ENCODE peak calls at places on chromosomes 3 and 15, in five cellular contexts. G is effector memory CD8-positive, alpha-beta T cell; Z is T-cell; M is PC-3; V is K562. U is an unnamed sample.

GRCh38 chr3:123352134-123352554 is 96.7 kb downstream of the ADCY5 start:
- ATAC-seq in M (no peak), G (no peak), V (no peak), Z (no peak), U (peak; percentile 57)

GRCh38 chr3:53650424-53650823 is 156.0 kb downstream of the CACNA1D start:
- ATAC-seq in G (no peak), M (no peak), Z (no peak), V (no peak), U (no peak)

GRCh38 chr15:83365370-83365938 is 81.0 kb upstream of the BNC1 start:
- ATAC-seq in M (peak; percentile 76), Z (no peak), G (no peak), V (no peak), U (peak; percentile 82)

GRCh38 chr3:61807865-61808276 is 246.5 kb downstream of the PTPRG start:
- ATAC-seq in Z (no peak), M (no peak), V (no peak), G (no peak), U (no peak)

GRCh38 chr3:24986635-24987034 is 441.4 kb upstream of the RARB start:
- ATAC-seq in M (no peak), V (no peak), G (no peak), Z (no peak), U (no peak)

GRCh38 chr15:85871545-85871944 is 76.8 kb upstream of the KLHL25 start:
- ATAC-seq in V (no peak), Z (no peak), M (no peak), G (peak; percentile 33), U (no peak)

GRCh38 chr3:71102111-71103039 is 481.2 kb downstream of the FOXP1 start:
- ATAC-seq in V (no peak), M (peak; percentile 78), G (no peak), Z (no peak), U (peak; percentile 81)

GRCh38 chr15:41774062-41774872 is at the start of gene MAPKBP1:
- ATAC-seq in V (peak; percentile 96), M (peak; percentile 82), Z (peak; percentile 92), G (peak; percentile 86), U (peak; percentile 96)

GRCh38 chr3:116871905-116872304 is 162.3 kb downstream of the TUSC7 start:
- ATAC-seq in Z (no peak), V (no peak), M (no peak), G (no peak), U (no peak)

GRCh38 chr3:8702560-8702959 is 31.0 kb upstream of the CAV3 start:
- ATAC-seq in M (no peak), Z (no peak), V (peak; percentile 76), G (no peak), U (no peak)

GRCh38 chr15:37203050-37203449 is 102.7 kb upstream of the MEIS2 start:
- ATAC-seq in V (no peak), M (no peak), Z (no peak), G (no peak), U (no peak)

GRCh38 chr3:148126962-148127361 is 570.7 kb upstream of the AGTR1 start:
- ATAC-seq in M (no peak), Z (no peak), G (no peak), V (no peak), U (no peak)

GRCh38 chr3:138875754-138876664 is 41.3 kb upstream of the PIK3CB start:
- ATAC-seq in Z (no peak), M (no peak), G (peak; percentile 58), V (peak; percentile 94), U (peak; percentile 36)

GRCh38 chr3:110679235-110679634 is 392.4 kb upstream of the NECTIN3 start:
- ATAC-seq in G (no peak), M (no peak), V (no peak), Z (no peak), U (no peak)

GRCh38 chr3:114057011-114057347 is 442 bp downstream of the QTRT2 start:
- ATAC-seq in V (peak; percentile 48), M (peak; percentile 18), Z (peak; percentile 1), G (peak; percentile 1), U (peak; percentile 0)

GRCh38 chr3:117919611-117920010 is 1115.0 kb downstream of the IGSF11 start:
- ATAC-seq in V (no peak), M (no peak), Z (no peak), G (no peak), U (no peak)

GRCh38 chr3:183823963-183824362 is 1.4 kb downstream of the MAP6D1 start:
- ATAC-seq in M (no peak), Z (no peak), G (no peak), V (no peak), U (no peak)

GRCh38 chr3:153291052-153291689 is 129.1 kb downstream of the RAP2B start:
- ATAC-seq in G (peak; percentile 70), V (peak; percentile 84), Z (peak; percentile 58), M (peak; percentile 80), U (no peak)

GRCh38 chr3:65758871-65759598 is 279.7 kb downstream of the MAGI1 start:
- ATAC-seq in V (no peak), Z (no peak), M (no peak), G (no peak), U (no peak)

GRCh38 chr3:184040010-184040409 is 8.5 kb downstream of the HTR3D start:
- ATAC-seq in M (peak; percentile 99), G (no peak), Z (no peak), V (peak; percentile 94), U (no peak)

GRCh38 chr3:141050576-141050912 is 603 bp upstream of the SPSB4 start:
- ATAC-seq in G (no peak), M (no peak), V (no peak), Z (no peak), U (no peak)

GRCh38 chr3:143092191-143092590 is 27.4 kb upstream of the CHST2 start:
- ATAC-seq in Z (no peak), M (no peak), G (no peak), V (no peak), U (no peak)

GRCh38 chr3:68523330-68523729 is 409.0 kb downstream of the TAFA4 start:
- ATAC-seq in Z (no peak), G (no peak), M (no peak), V (no peak), U (no peak)

GRCh38 chr3:160485931-160486330 is 36.3 kb upstream of the TRIM59 start:
- ATAC-seq in Z (no peak), G (no peak), M (no peak), V (peak; percentile 53), U (no peak)

GRCh38 chr3:69510481-69511031 is 124.7 kb upstream of the FRMD4B start:
- ATAC-seq in Z (no peak), V (no peak), G (no peak), M (no peak), U (no peak)

GRCh38 chr15:61701455-61701854 is 358.8 kb downstream of the VPS13C start:
- ATAC-seq in M (no peak), V (no peak), Z (no peak), G (no peak), U (no peak)

GRCh38 chr3:42229942-42230688 is 35.9 kb downstream of the CCK start:
- ATAC-seq in V (peak; percentile 66), G (no peak), M (peak; percentile 73), Z (no peak), U (no peak)

GRCh38 chr15:98567951-98568350 is 80.4 kb upstream of the IGF1R start:
- ATAC-seq in V (no peak), Z (no peak), G (no peak), M (no peak), U (no peak)

GRCh38 chr3:150385296-150386242 is 22.5 kb upstream of the TSC22D2 start:
- ATAC-seq in G (peak; percentile 38), V (peak; percentile 24), M (peak; percentile 38), Z (peak; percentile 34), U (no peak)

GRCh38 chr15:61518191-61518950 is 289.3 kb upstream of the RORA start:
- ATAC-seq in M (no peak), G (no peak), V (no peak), Z (no peak), U (no peak)

GRCh38 chr3:54853573-54854404 is 74.1 kb downstream of the LRTM1 start:
- ATAC-seq in M (peak; percentile 93), G (peak; percentile 31), V (peak; percentile 90), Z (peak; percentile 27), U (peak; percentile 92)

GRCh38 chr15:32864051-32864450 is 146.2 kb downstream of the GREM1 start:
- ATAC-seq in Z (no peak), M (no peak), V (no peak), G (no peak), U (no peak)

GRCh38 chr3:172550347-172550943 is 27.2 kb upstream of the TNFSF10 start:
- ATAC-seq in Z (peak; percentile 99), G (peak; percentile 78), V (peak; percentile 93), M (peak; percentile 87), U (no peak)

GRCh38 chr15:75069301-75069925 is 46.0 kb downstream of the PPCDC start:
- ATAC-seq in G (peak; percentile 51), V (no peak), Z (no peak), M (no peak), U (no peak)

GRCh38 chr15:95503640-95504225 is 826.8 kb upstream of the NR2F2 start:
- ATAC-seq in V (no peak), G (no peak), Z (no peak), M (no peak), U (no peak)

GRCh38 chr15:71549697-71550096 is 260.7 kb upstream of the NR2E3 start:
- ATAC-seq in V (no peak), Z (no peak), M (no peak), G (no peak), U (no peak)

GRCh38 chr3:44926921-44927320 is 49.1 kb downstream of the ZDHHC3 start:
- ATAC-seq in G (no peak), V (peak; percentile 94), M (no peak), Z (no peak), U (no peak)

GRCh38 chr15:41284425-41285177 is 47.8 kb downstream of the OIP5 start:
- ATAC-seq in M (peak; percentile 6), V (peak; percentile 24), Z (no peak), G (no peak), U (no peak)